ENCODE peak calls at places on chromosomes 5 and 9, in six cellular contexts. M is trophoblast cell, N is IMR-90, P is H9, K is mesendoderm, U is neuronal stem cell. Q is an unnamed sample.

GRCh38 chr9:132977626-132978450 is 656 bp upstream of the GFI1B start:
- DNase-seq in M (no peak), N (peak), P (peak), K (peak), U (peak), Q (peak)

GRCh38 chr9:70340572-70340971 is 73.9 kb downstream of the KLF9 start:
- DNase-seq in M (no peak), N (peak), P (no peak), K (no peak), U (no peak), Q (peak)

GRCh38 chr5:42963412-42963811 is 76.7 kb downstream of the ANXA2R start:
- DNase-seq in M (no peak), N (no peak), P (no peak), K (no peak), U (no peak), Q (no peak)

GRCh38 chr5:91151947-91152346 is 231.2 kb downstream of the ARRDC3 start:
- DNase-seq in M (peak), N (peak), P (no peak), K (peak), U (no peak), Q (peak)

GRCh38 chr9:122179690-122180074 is 20.0 kb downstream of the MORN5 start:
- DNase-seq in M (no peak), N (peak), P (no peak), K (no peak), U (no peak), Q (no peak)

GRCh38 chr9:131727795-131728545 is 11.9 kb downstream of the RAPGEF1 start:
- DNase-seq in M (no peak), N (no peak), P (no peak), K (peak), U (no peak), Q (no peak)

GRCh38 chr5:93436083-93436482 is 144.9 kb downstream of the NR2F1-AS1 start:
- DNase-seq in M (no peak), N (no peak), P (no peak), K (no peak), U (no peak), Q (no peak)

GRCh38 chr5:1882337-1883119 is at the start of gene IRX4:
- DNase-seq in M (peak), N (peak), P (peak), K (peak), U (no peak), Q (no peak)

GRCh38 chr9:131642496-131643083 is 97.3 kb downstream of the PRRT1B start:
- DNase-seq in M (peak), N (no peak), P (no peak), K (no peak), U (no peak), Q (no peak)

GRCh38 chr9:109469646-109470358 is 28.3 kb downstream of the PTPN3 start:
- DNase-seq in M (peak), N (peak), P (peak), K (peak), U (peak), Q (peak)

GRCh38 chr5:35067985-35068384 is 20.2 kb upstream of the AGXT2 start:
- DNase-seq in M (no peak), N (peak), P (no peak), K (no peak), U (no peak), Q (no peak)

GRCh38 chr5:130282044-130282443 is 377.8 kb downstream of the CHSY3 start:
- DNase-seq in M (no peak), N (no peak), P (no peak), K (no peak), U (no peak), Q (peak)

GRCh38 chr5:154206291-154206690 is 15.8 kb downstream of the GALNT10 start:
- DNase-seq in M (no peak), N (no peak), P (no peak), K (no peak), U (no peak), Q (no peak)

GRCh38 chr9:133269537-133270357 is 5.3 kb downstream of the ABO start:
- DNase-seq in M (no peak), N (no peak), P (no peak), K (peak), U (no peak), Q (no peak)

GRCh38 chr9:135167839-135168378 is 80.4 kb downstream of the OLFM1 start:
- DNase-seq in M (no peak), N (no peak), P (no peak), K (peak), U (no peak), Q (no peak)

GRCh38 chr5:143197260-143197656 is 206.2 kb downstream of the NR3C1 start:
- DNase-seq in M (no peak), N (peak), P (no peak), K (no peak), U (no peak), Q (no peak)

GRCh38 chr5:141811287-141812155 is 66.7 kb downstream of the PCDH1 start:
- DNase-seq in M (no peak), N (no peak), P (peak), K (peak), U (peak), Q (peak)

GRCh38 chr5:84032404-84032803 is 311.7 kb upstream of the HAPLN1 start:
- DNase-seq in M (no peak), N (peak), P (no peak), K (no peak), U (no peak), Q (peak)

DNA sequence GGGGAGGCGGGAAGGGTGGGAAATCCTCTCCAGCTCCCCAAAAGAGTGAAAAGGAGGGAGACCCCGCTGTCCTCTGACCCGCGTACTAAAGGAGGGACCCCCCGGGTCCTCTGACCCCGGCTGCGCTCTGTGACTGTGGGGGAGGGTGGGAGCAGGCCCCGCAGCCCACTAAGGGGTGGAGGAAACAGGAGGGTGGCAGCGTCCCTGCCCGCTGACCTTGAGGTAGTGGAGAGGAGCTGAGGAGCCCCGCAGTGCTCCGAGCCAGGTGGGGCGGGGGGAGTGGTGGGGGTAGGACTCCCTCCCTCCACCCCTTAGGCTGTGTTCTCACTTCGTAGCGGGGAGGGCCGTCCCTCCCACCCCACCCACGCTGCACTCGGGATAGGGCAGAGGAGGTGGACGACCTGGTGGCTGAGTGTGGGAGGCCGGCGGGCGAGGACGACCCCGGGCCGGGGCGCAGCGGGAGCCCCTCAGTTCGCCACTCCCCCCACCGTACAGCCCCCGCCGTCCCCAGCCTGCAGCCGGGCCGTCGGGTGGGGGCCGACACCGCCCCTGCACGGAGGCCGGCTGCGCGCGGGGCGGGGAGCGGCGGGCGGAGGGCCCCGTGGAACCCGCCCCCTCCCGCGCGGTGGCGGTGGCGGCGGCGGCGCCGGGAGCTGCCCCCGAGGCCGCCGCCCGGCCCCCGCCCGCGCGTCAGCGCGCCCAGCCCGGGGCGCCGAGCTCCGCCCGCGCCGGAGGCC is at the start of gene ADCY2:
- DNase-seq in M (no peak), N (no peak), P (peak), K (peak), U (no peak), Q (no peak)
- H2BK120ac ChIP-seq in M (peak), N (no peak), P (no peak), K (peak), U (no peak), Q (no peak)

DNA sequence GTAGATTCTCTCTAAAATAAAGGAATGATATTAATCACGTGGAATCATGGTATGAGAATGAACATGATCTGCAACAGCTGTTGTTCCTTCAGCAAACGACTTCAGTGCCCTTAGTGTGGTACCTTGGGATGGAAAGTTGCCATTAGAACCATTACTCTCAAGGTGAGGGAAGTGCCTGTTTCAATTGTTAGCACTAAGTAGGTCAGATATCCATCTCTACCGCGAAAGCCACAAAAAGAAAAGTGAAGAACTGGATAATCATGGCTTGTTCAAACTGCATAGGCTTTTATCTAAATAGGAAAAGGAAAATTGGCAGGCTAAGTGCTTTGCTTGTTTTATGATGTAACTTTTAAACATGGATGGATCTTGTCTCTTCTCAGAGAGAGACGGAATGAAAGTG is 380.7 kb downstream of the MRPS30 start:
- DNase-seq in M (no peak), N (no peak), P (no peak), K (no peak), U (no peak), Q (no peak)
- H2BK120ac ChIP-seq in M (no peak), N (no peak), P (no peak), K (no peak), U (no peak), Q (no peak)

GRCh38 chr9:136570191-136570845 is 24.5 kb upstream of the NOTCH1 start:
- DNase-seq in M (no peak), N (no peak), P (no peak), K (no peak), U (no peak), Q (no peak)

GRCh38 chr9:136568288-136569081 is 22.6 kb upstream of the NOTCH1 start:
- DNase-seq in M (no peak), N (no peak), P (no peak), K (peak), U (no peak), Q (no peak)

GRCh38 chr9:136570916-136571315 is 25.1 kb upstream of the NOTCH1 start:
- DNase-seq in M (no peak), N (no peak), P (no peak), K (no peak), U (no peak), Q (no peak)

GRCh38 chr9:136567651-136568287 is 21.9 kb upstream of the NOTCH1 start:
- DNase-seq in M (peak), N (peak), P (peak), K (peak), U (no peak), Q (peak)

DNA sequence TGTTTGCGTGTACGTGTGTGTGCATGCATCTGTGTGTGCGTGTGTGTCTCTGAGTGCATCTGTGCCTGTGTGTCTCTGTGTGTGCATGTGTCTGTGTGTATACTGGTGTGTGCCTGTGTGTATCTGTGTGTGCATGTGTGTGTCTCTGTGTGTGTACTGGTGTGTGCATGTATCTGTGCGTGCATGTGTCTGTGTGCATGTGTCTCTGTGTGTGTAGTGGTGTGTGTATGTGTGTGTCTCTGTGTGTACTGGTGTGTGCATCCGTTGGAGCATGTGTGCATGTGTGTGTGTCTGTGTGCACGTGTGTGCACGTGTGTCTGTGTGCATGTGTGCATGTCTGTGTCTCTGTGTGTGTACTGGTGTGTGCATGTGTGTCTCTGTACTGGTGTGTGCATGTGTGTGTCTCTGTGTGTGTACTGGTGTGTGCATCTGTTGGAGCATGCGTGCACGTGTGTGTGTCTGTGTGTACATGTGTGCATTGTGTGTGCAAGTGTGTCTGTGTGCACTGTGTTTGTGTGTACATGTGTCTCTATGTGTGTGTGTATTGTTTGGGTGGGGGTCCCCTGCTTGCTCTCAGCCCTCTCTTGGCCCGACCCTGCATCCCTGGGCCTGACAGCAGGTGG is 23.8 kb upstream of the NOTCH1 start:
- DNase-seq in M (no peak), N (no peak), P (no peak), K (no peak), U (no peak), Q (no peak)
- H2BK120ac ChIP-seq in M (no peak), N (peak), P (no peak), K (no peak), U (peak), Q (no peak)

GRCh38 chr9:96342553-96343245 is 40.7 kb upstream of the HSD17B3 start:
- DNase-seq in M (no peak), N (no peak), P (no peak), K (no peak), U (no peak), Q (peak)
- H2BK120ac ChIP-seq in M (peak), N (peak), P (no peak), K (no peak), U (no peak), Q (no peak)